ENCODE peak calls at places on chromosome 4, in five cellular contexts. R, C, U, Y and M are unnamed samples.

GRCh38 chr4:1137850-1138249 is 24.5 kb upstream of the RNF212 start:
- DNase-seq in R (no peak), C (no peak), U (no peak), Y (no peak), M (no peak)

GRCh38 chr4:141849778-141850177 is 213.4 kb downstream of the IL15 start:
- DNase-seq in R (no peak), C (no peak), U (no peak), Y (no peak), M (no peak)

GRCh38 chr4:18075823-18076433 is 54.4 kb upstream of the LCORL start:
- DNase-seq in R (no peak), C (peak), U (peak), Y (peak), M (no peak)

GRCh38 chr4:180809439-180809838 is 1433.8 kb upstream of the TENM3 start:
- DNase-seq in R (no peak), C (no peak), U (no peak), Y (no peak), M (no peak)

GRCh38 chr4:149120331-149121014 is 678.3 kb upstream of the NR3C2 start:
- DNase-seq in R (no peak), C (no peak), U (no peak), Y (no peak), M (no peak)

GRCh38 chr4:156968479-156968984 is 3.1 kb downstream of the PDGFC start:
- DNase-seq in R (no peak), C (no peak), U (peak), Y (peak), M (peak)

GRCh38 chr4:148203056-148203898 is 238.9 kb downstream of the NR3C2 start:
- DNase-seq in R (no peak), C (no peak), U (peak), Y (peak), M (no peak)

GRCh38 chr4:76308548-76308947 is 2.0 kb downstream of the STBD1 start:
- DNase-seq in R (no peak), C (no peak), U (no peak), Y (no peak), M (no peak)

GRCh38 chr4:186351672-186352194 is 85.7 kb downstream of the F11 start:
- DNase-seq in R (no peak), C (no peak), U (no peak), Y (no peak), M (no peak)

GRCh38 chr4:104490770-104491395 is 3.8 kb downstream of the CXXC4 start:
- DNase-seq in R (peak), C (peak), U (peak), Y (peak), M (peak)

GRCh38 chr4:165668694-165669093 is 204.3 kb upstream of the TLL1 start:
- DNase-seq in R (no peak), C (no peak), U (no peak), Y (no peak), M (no peak)

GRCh38 chr4:127400736-127401346 is 231.9 kb upstream of the INTU start:
- DNase-seq in R (no peak), C (no peak), U (peak), Y (peak), M (no peak)

GRCh38 chr4:76055005-76055404 is 19.1 kb upstream of the CXCL11 start:
- DNase-seq in R (no peak), C (no peak), U (no peak), Y (no peak), M (no peak)

GRCh38 chr4:69760455-69760854 is at the start of gene SULT1B1:
- DNase-seq in R (peak), C (no peak), U (no peak), Y (peak), M (no peak)

GRCh38 chr4:109313168-109314133 is 11.0 kb upstream of the COL25A1 start:
- DNase-seq in R (no peak), C (no peak), U (no peak), Y (no peak), M (no peak)

GRCh38 chr4:138410266-138410665 is 168.1 kb upstream of the SLC7A11 start:
- DNase-seq in R (peak), C (no peak), U (no peak), Y (no peak), M (no peak)

GRCh38 chr4:42617030-42617429 is 39.9 kb downstream of the ATP8A1 start:
- DNase-seq in R (no peak), C (no peak), U (no peak), Y (no peak), M (no peak)

GRCh38 chr4:64781737-64782326 is 372.6 kb upstream of the TECRL start:
- DNase-seq in R (no peak), C (no peak), U (peak), Y (no peak), M (no peak)

GRCh38 chr4:125572601-125573000 is 257.8 kb downstream of the FAT4 start:
- DNase-seq in R (no peak), C (no peak), U (no peak), Y (no peak), M (no peak)

GRCh38 chr4:35521682-35522081 is 722.6 kb downstream of the ARAP2 start:
- DNase-seq in R (no peak), C (no peak), U (no peak), Y (no peak), M (no peak)

GRCh38 chr4:6925357-6925836 is 15.8 kb downstream of the TBC1D14 start:
- DNase-seq in R (no peak), C (no peak), U (no peak), Y (no peak), M (no peak)

GRCh38 chr4:103498161-103499070 is 221.4 kb downstream of the TACR3 start:
- DNase-seq in R (no peak), C (no peak), U (no peak), Y (no peak), M (no peak)

GRCh38 chr4:65028592-65028991 is 619.3 kb upstream of the TECRL start:
- DNase-seq in R (no peak), C (no peak), U (no peak), Y (no peak), M (no peak)

GRCh38 chr4:173752610-173753009 is 222.6 kb upstream of the HAND2 start:
- DNase-seq in R (no peak), C (no peak), U (peak), Y (peak), M (no peak)

GRCh38 chr4:11698846-11699590 is 270.3 kb upstream of the HS3ST1 start:
- DNase-seq in R (no peak), C (no peak), U (no peak), Y (no peak), M (no peak)

GRCh38 chr4:168699224-168699878 is 202.5 kb downstream of the PALLD start:
- DNase-seq in R (no peak), C (no peak), U (no peak), Y (peak), M (no peak)

GRCh38 chr4:81404294-81404693 is 67.4 kb downstream of the RASGEF1B start:
- DNase-seq in R (no peak), C (no peak), U (no peak), Y (no peak), M (no peak)

GRCh38 chr4:107115185-107115847 is 79.2 kb upstream of the DKK2 start:
- DNase-seq in R (no peak), C (no peak), U (no peak), Y (no peak), M (no peak)

GRCh38 chr4:144582105-144582850 is 63.7 kb upstream of the HHIP start:
- DNase-seq in R (no peak), C (no peak), U (no peak), Y (no peak), M (no peak)

GRCh38 chr4:110850461-110851447 is 227.9 kb upstream of the PITX2 start:
- DNase-seq in R (no peak), C (no peak), U (no peak), Y (peak), M (no peak)

GRCh38 chr4:2059726-2060577 is 825 bp downstream of the NAT8L start:
- DNase-seq in R (peak), C (no peak), U (no peak), Y (no peak), M (no peak)

GRCh38 chr4:110155632-110156031 is 42.8 kb downstream of the ELOVL6 start:
- DNase-seq in R (no peak), C (no peak), U (no peak), Y (no peak), M (no peak)

GRCh38 chr4:101806914-101807313 is 16.4 kb downstream of the BANK1 start:
- DNase-seq in R (no peak), C (no peak), U (peak), Y (no peak), M (no peak)

GRCh38 chr4:172899861-172900260 is 268.8 kb upstream of the GALNT7 start:
- DNase-seq in R (no peak), C (no peak), U (no peak), Y (no peak), M (no peak)

GRCh38 chr4:76410621-76411020 is 10.3 kb downstream of the CCDC158 start:
- DNase-seq in R (no peak), C (no peak), U (no peak), Y (no peak), M (no peak)

GRCh38 chr4:105345358-105345757 is 128.5 kb downstream of the PPA2 start:
- DNase-seq in R (no peak), C (no peak), U (no peak), Y (no peak), M (no peak)

GRCh38 chr4:4461850-4462249 is 74.9 kb downstream of the NSG1 start:
- DNase-seq in R (peak), C (peak), U (no peak), Y (no peak), M (no peak)